ENCODE peak calls at places on chromosomes 7 and 10, in ten cellular contexts. One of them, this sample, is unnamed.

GRCh38 chr7:107785926-107786325 is 17.1 kb downstream of the SLC26A3 start:
- DNase-seq in NT2/D1: no peak
- DNase-seq in stimulated activated CD8-positive, alpha-beta memory T cell treated with anti-CD3 and anti-CD28 coated beads, Interleukin-4, amount 100 ng/mL, for 1 hour: no peak
- DNase-seq in stimulated activated CD4-positive, alpha-beta T cell treated with anti-CD3 and anti-CD28 coated beads, Interleukin-4, amount 100 ng/mL, for 4 hours: no peak
- DNase-seq in NCI-H2107: no peak
- DNase-seq in D341Med: no peak
- DNase-seq in GM23248: no peak
- DNase-seq in NCI-H2081: no peak
- DNase-seq in mammary epithelial cell: no peak
- DNase-seq in lower lobe of right lung: no peak
- DNase-seq in this sample: no peak

GRCh38 chr10:34192646-34193045 is 622.5 kb downstream of the PARD3 start:
- DNase-seq in GM23248: no peak
- DNase-seq in mammary epithelial cell: no peak
- DNase-seq in D341Med: no peak
- DNase-seq in stimulated activated CD4-positive, alpha-beta T cell treated with anti-CD3 and anti-CD28 coated beads, Interleukin-4, amount 100 ng/mL, for 4 hours: no peak
- DNase-seq in NCI-H2107: no peak
- DNase-seq in stimulated activated CD8-positive, alpha-beta memory T cell treated with anti-CD3 and anti-CD28 coated beads, Interleukin-4, amount 100 ng/mL, for 1 hour: no peak
- DNase-seq in lower lobe of right lung: no peak
- DNase-seq in NCI-H2081: no peak
- DNase-seq in NT2/D1: no peak
- DNase-seq in this sample: no peak

GRCh38 chr7:47322731-47323130 is 259.2 kb downstream of the TNS3 start:
- DNase-seq in NCI-H2081: no peak
- DNase-seq in D341Med: no peak
- DNase-seq in NT2/D1: no peak
- DNase-seq in stimulated activated CD4-positive, alpha-beta T cell treated with anti-CD3 and anti-CD28 coated beads, Interleukin-4, amount 100 ng/mL, for 4 hours: no peak
- DNase-seq in NCI-H2107: no peak
- DNase-seq in GM23248: no peak
- DNase-seq in mammary epithelial cell: no peak
- DNase-seq in lower lobe of right lung: no peak
- DNase-seq in stimulated activated CD8-positive, alpha-beta memory T cell treated with anti-CD3 and anti-CD28 coated beads, Interleukin-4, amount 100 ng/mL, for 1 hour: no peak
- DNase-seq in this sample: peak

GRCh38 chr7:105228555-105228954 is 160.2 kb downstream of the SRPK2 start:
- DNase-seq in NCI-H2081: no peak
- DNase-seq in stimulated activated CD8-positive, alpha-beta memory T cell treated with anti-CD3 and anti-CD28 coated beads, Interleukin-4, amount 100 ng/mL, for 1 hour: no peak
- DNase-seq in stimulated activated CD4-positive, alpha-beta T cell treated with anti-CD3 and anti-CD28 coated beads, Interleukin-4, amount 100 ng/mL, for 4 hours: no peak
- DNase-seq in lower lobe of right lung: no peak
- DNase-seq in GM23248: no peak
- DNase-seq in mammary epithelial cell: no peak
- DNase-seq in NT2/D1: no peak
- DNase-seq in NCI-H2107: no peak
- DNase-seq in D341Med: no peak
- DNase-seq in this sample: no peak

GRCh38 chr7:157335991-157336382 is 817 bp upstream of the DNAJB6 start:
- DNase-seq in GM23248: no peak
- DNase-seq in NT2/D1: no peak
- DNase-seq in stimulated activated CD8-positive, alpha-beta memory T cell treated with anti-CD3 and anti-CD28 coated beads, Interleukin-4, amount 100 ng/mL, for 1 hour: no peak
- DNase-seq in D341Med: no peak
- DNase-seq in stimulated activated CD4-positive, alpha-beta T cell treated with anti-CD3 and anti-CD28 coated beads, Interleukin-4, amount 100 ng/mL, for 4 hours: no peak
- DNase-seq in lower lobe of right lung: no peak
- DNase-seq in mammary epithelial cell: no peak
- DNase-seq in NCI-H2081: no peak
- DNase-seq in NCI-H2107: no peak
- DNase-seq in this sample: no peak

GRCh38 chr7:149495785-149496641 is 1.6 kb downstream of the ZNF746 start:
- DNase-seq in NCI-H2107: no peak
- DNase-seq in stimulated activated CD8-positive, alpha-beta memory T cell treated with anti-CD3 and anti-CD28 coated beads, Interleukin-4, amount 100 ng/mL, for 1 hour: no peak
- DNase-seq in NT2/D1: no peak
- DNase-seq in mammary epithelial cell: peak
- DNase-seq in D341Med: no peak
- DNase-seq in stimulated activated CD4-positive, alpha-beta T cell treated with anti-CD3 and anti-CD28 coated beads, Interleukin-4, amount 100 ng/mL, for 4 hours: no peak
- DNase-seq in lower lobe of right lung: peak
- DNase-seq in NCI-H2081: peak
- DNase-seq in GM23248: peak
- DNase-seq in this sample: no peak

GRCh38 chr7:24127930-24128329 is 156.1 kb upstream of the NPY start:
- DNase-seq in GM23248: no peak
- DNase-seq in D341Med: no peak
- DNase-seq in stimulated activated CD8-positive, alpha-beta memory T cell treated with anti-CD3 and anti-CD28 coated beads, Interleukin-4, amount 100 ng/mL, for 1 hour: no peak
- DNase-seq in NCI-H2081: no peak
- DNase-seq in mammary epithelial cell: no peak
- DNase-seq in lower lobe of right lung: no peak
- DNase-seq in NCI-H2107: no peak
- DNase-seq in NT2/D1: no peak
- DNase-seq in stimulated activated CD4-positive, alpha-beta T cell treated with anti-CD3 and anti-CD28 coated beads, Interleukin-4, amount 100 ng/mL, for 4 hours: no peak
- DNase-seq in this sample: no peak

GRCh38 chr10:3931901-3932300 is 146.9 kb upstream of the KLF6 start:
- DNase-seq in lower lobe of right lung: no peak
- DNase-seq in NCI-H2081: no peak
- DNase-seq in NCI-H2107: no peak
- DNase-seq in D341Med: no peak
- DNase-seq in NT2/D1: no peak
- DNase-seq in mammary epithelial cell: no peak
- DNase-seq in stimulated activated CD8-positive, alpha-beta memory T cell treated with anti-CD3 and anti-CD28 coated beads, Interleukin-4, amount 100 ng/mL, for 1 hour: no peak
- DNase-seq in stimulated activated CD4-positive, alpha-beta T cell treated with anti-CD3 and anti-CD28 coated beads, Interleukin-4, amount 100 ng/mL, for 4 hours: no peak
- DNase-seq in GM23248: no peak
- DNase-seq in this sample: no peak

GRCh38 chr7:152502813-152503790 is 67.3 kb upstream of the KMT2C start:
- DNase-seq in mammary epithelial cell: no peak
- DNase-seq in D341Med: no peak
- DNase-seq in GM23248: no peak
- DNase-seq in lower lobe of right lung: no peak
- DNase-seq in NT2/D1: no peak
- DNase-seq in NCI-H2081: no peak
- DNase-seq in stimulated activated CD8-positive, alpha-beta memory T cell treated with anti-CD3 and anti-CD28 coated beads, Interleukin-4, amount 100 ng/mL, for 1 hour: no peak
- DNase-seq in NCI-H2107: no peak
- DNase-seq in stimulated activated CD4-positive, alpha-beta T cell treated with anti-CD3 and anti-CD28 coated beads, Interleukin-4, amount 100 ng/mL, for 4 hours: no peak
- DNase-seq in this sample: no peak

GRCh38 chr10:82397859-82398258 is 522.9 kb downstream of the NRG3 start:
- DNase-seq in GM23248: no peak
- DNase-seq in D341Med: no peak
- DNase-seq in lower lobe of right lung: no peak
- DNase-seq in mammary epithelial cell: no peak
- DNase-seq in stimulated activated CD8-positive, alpha-beta memory T cell treated with anti-CD3 and anti-CD28 coated beads, Interleukin-4, amount 100 ng/mL, for 1 hour: no peak
- DNase-seq in NCI-H2081: no peak
- DNase-seq in stimulated activated CD4-positive, alpha-beta T cell treated with anti-CD3 and anti-CD28 coated beads, Interleukin-4, amount 100 ng/mL, for 4 hours: no peak
- DNase-seq in NT2/D1: peak
- DNase-seq in NCI-H2107: no peak
- DNase-seq in this sample: no peak

GRCh38 chr10:82925547-82925946 is 1050.6 kb downstream of the NRG3 start:
- DNase-seq in lower lobe of right lung: no peak
- DNase-seq in mammary epithelial cell: peak
- DNase-seq in stimulated activated CD8-positive, alpha-beta memory T cell treated with anti-CD3 and anti-CD28 coated beads, Interleukin-4, amount 100 ng/mL, for 1 hour: no peak
- DNase-seq in D341Med: no peak
- DNase-seq in NT2/D1: no peak
- DNase-seq in stimulated activated CD4-positive, alpha-beta T cell treated with anti-CD3 and anti-CD28 coated beads, Interleukin-4, amount 100 ng/mL, for 4 hours: no peak
- DNase-seq in NCI-H2107: no peak
- DNase-seq in GM23248: no peak
- DNase-seq in NCI-H2081: no peak
- DNase-seq in this sample: no peak

GRCh38 chr7:1530946-1531262 is 402 bp downstream of the MAFK start:
- DNase-seq in NT2/D1: no peak
- DNase-seq in stimulated activated CD4-positive, alpha-beta T cell treated with anti-CD3 and anti-CD28 coated beads, Interleukin-4, amount 100 ng/mL, for 4 hours: peak
- DNase-seq in NCI-H2107: no peak
- DNase-seq in mammary epithelial cell: no peak
- DNase-seq in lower lobe of right lung: no peak
- DNase-seq in stimulated activated CD8-positive, alpha-beta memory T cell treated with anti-CD3 and anti-CD28 coated beads, Interleukin-4, amount 100 ng/mL, for 1 hour: no peak
- DNase-seq in D341Med: no peak
- DNase-seq in NCI-H2081: no peak
- DNase-seq in GM23248: no peak
- DNase-seq in this sample: no peak

GRCh38 chr7:128914566-128915151 is 4.2 kb upstream of the KCP start:
- DNase-seq in stimulated activated CD4-positive, alpha-beta T cell treated with anti-CD3 and anti-CD28 coated beads, Interleukin-4, amount 100 ng/mL, for 4 hours: no peak
- DNase-seq in NCI-H2081: no peak
- DNase-seq in lower lobe of right lung: no peak
- DNase-seq in NCI-H2107: no peak
- DNase-seq in stimulated activated CD8-positive, alpha-beta memory T cell treated with anti-CD3 and anti-CD28 coated beads, Interleukin-4, amount 100 ng/mL, for 1 hour: no peak
- DNase-seq in GM23248: no peak
- DNase-seq in NT2/D1: no peak
- DNase-seq in D341Med: no peak
- DNase-seq in mammary epithelial cell: no peak
- DNase-seq in this sample: no peak

GRCh38 chr7:86645174-86645566 is 1.5 kb downstream of the GRM3 start:
- DNase-seq in NCI-H2107: no peak
- DNase-seq in GM23248: no peak
- DNase-seq in NCI-H2081: no peak
- DNase-seq in stimulated activated CD4-positive, alpha-beta T cell treated with anti-CD3 and anti-CD28 coated beads, Interleukin-4, amount 100 ng/mL, for 4 hours: no peak
- DNase-seq in D341Med: no peak
- DNase-seq in lower lobe of right lung: no peak
- DNase-seq in mammary epithelial cell: no peak
- DNase-seq in stimulated activated CD8-positive, alpha-beta memory T cell treated with anti-CD3 and anti-CD28 coated beads, Interleukin-4, amount 100 ng/mL, for 1 hour: no peak
- DNase-seq in NT2/D1: no peak
- DNase-seq in this sample: no peak

GRCh38 chr10:4169448-4169847 is 384.4 kb upstream of the KLF6 start:
- DNase-seq in NT2/D1: no peak
- DNase-seq in D341Med: no peak
- DNase-seq in mammary epithelial cell: no peak
- DNase-seq in NCI-H2107: no peak
- DNase-seq in NCI-H2081: no peak
- DNase-seq in stimulated activated CD4-positive, alpha-beta T cell treated with anti-CD3 and anti-CD28 coated beads, Interleukin-4, amount 100 ng/mL, for 4 hours: no peak
- DNase-seq in GM23248: no peak
- DNase-seq in stimulated activated CD8-positive, alpha-beta memory T cell treated with anti-CD3 and anti-CD28 coated beads, Interleukin-4, amount 100 ng/mL, for 1 hour: no peak
- DNase-seq in lower lobe of right lung: no peak
- DNase-seq in this sample: no peak

GRCh38 chr7:23100697-23101096 is 4.9 kb upstream of the KLHL7 start:
- DNase-seq in NCI-H2107: no peak
- DNase-seq in GM23248: no peak
- DNase-seq in mammary epithelial cell: no peak
- DNase-seq in stimulated activated CD4-positive, alpha-beta T cell treated with anti-CD3 and anti-CD28 coated beads, Interleukin-4, amount 100 ng/mL, for 4 hours: no peak
- DNase-seq in NCI-H2081: no peak
- DNase-seq in lower lobe of right lung: no peak
- DNase-seq in NT2/D1: peak
- DNase-seq in stimulated activated CD8-positive, alpha-beta memory T cell treated with anti-CD3 and anti-CD28 coated beads, Interleukin-4, amount 100 ng/mL, for 1 hour: no peak
- DNase-seq in D341Med: no peak
- DNase-seq in this sample: no peak

GRCh38 chr10:90849956-90850749 is 7.7 kb downstream of the HTR7 start:
- DNase-seq in stimulated activated CD4-positive, alpha-beta T cell treated with anti-CD3 and anti-CD28 coated beads, Interleukin-4, amount 100 ng/mL, for 4 hours: no peak
- DNase-seq in D341Med: no peak
- DNase-seq in lower lobe of right lung: no peak
- DNase-seq in mammary epithelial cell: peak
- DNase-seq in GM23248: peak
- DNase-seq in NCI-H2107: no peak
- DNase-seq in stimulated activated CD8-positive, alpha-beta memory T cell treated with anti-CD3 and anti-CD28 coated beads, Interleukin-4, amount 100 ng/mL, for 1 hour: no peak
- DNase-seq in NCI-H2081: no peak
- DNase-seq in NT2/D1: no peak
- DNase-seq in this sample: no peak

GRCh38 chr7:118202056-118202455 is 18.1 kb downstream of the LSM8 start:
- DNase-seq in stimulated activated CD8-positive, alpha-beta memory T cell treated with anti-CD3 and anti-CD28 coated beads, Interleukin-4, amount 100 ng/mL, for 1 hour: no peak
- DNase-seq in lower lobe of right lung: no peak
- DNase-seq in NCI-H2081: no peak
- DNase-seq in stimulated activated CD4-positive, alpha-beta T cell treated with anti-CD3 and anti-CD28 coated beads, Interleukin-4, amount 100 ng/mL, for 4 hours: no peak
- DNase-seq in D341Med: no peak
- DNase-seq in mammary epithelial cell: no peak
- DNase-seq in GM23248: peak
- DNase-seq in NCI-H2107: no peak
- DNase-seq in NT2/D1: no peak
- DNase-seq in this sample: no peak

GRCh38 chr7:30411173-30411572 is 67.4 kb downstream of the NOD1 start:
- DNase-seq in NCI-H2081: no peak
- DNase-seq in NT2/D1: no peak
- DNase-seq in lower lobe of right lung: no peak
- DNase-seq in GM23248: no peak
- DNase-seq in stimulated activated CD8-positive, alpha-beta memory T cell treated with anti-CD3 and anti-CD28 coated beads, Interleukin-4, amount 100 ng/mL, for 1 hour: no peak
- DNase-seq in mammary epithelial cell: no peak
- DNase-seq in D341Med: no peak
- DNase-seq in stimulated activated CD4-positive, alpha-beta T cell treated with anti-CD3 and anti-CD28 coated beads, Interleukin-4, amount 100 ng/mL, for 4 hours: no peak
- DNase-seq in NCI-H2107: no peak
- DNase-seq in this sample: no peak

GRCh38 chr10:60114765-60115586 is 208.6 kb upstream of the CCDC6 start:
- DNase-seq in NCI-H2107: no peak
- DNase-seq in mammary epithelial cell: peak
- DNase-seq in stimulated activated CD4-positive, alpha-beta T cell treated with anti-CD3 and anti-CD28 coated beads, Interleukin-4, amount 100 ng/mL, for 4 hours: no peak
- DNase-seq in stimulated activated CD8-positive, alpha-beta memory T cell treated with anti-CD3 and anti-CD28 coated beads, Interleukin-4, amount 100 ng/mL, for 1 hour: no peak
- DNase-seq in lower lobe of right lung: no peak
- DNase-seq in NCI-H2081: peak
- DNase-seq in D341Med: peak
- DNase-seq in GM23248: peak
- DNase-seq in NT2/D1: peak
- DNase-seq in this sample: peak

GRCh38 chr7:8511810-8512209 is 78.4 kb downstream of the NXPH1 start:
- DNase-seq in NT2/D1: no peak
- DNase-seq in GM23248: no peak
- DNase-seq in D341Med: no peak
- DNase-seq in lower lobe of right lung: no peak
- DNase-seq in NCI-H2081: no peak
- DNase-seq in mammary epithelial cell: no peak
- DNase-seq in NCI-H2107: no peak
- DNase-seq in stimulated activated CD8-positive, alpha-beta memory T cell treated with anti-CD3 and anti-CD28 coated beads, Interleukin-4, amount 100 ng/mL, for 1 hour: no peak
- DNase-seq in stimulated activated CD4-positive, alpha-beta T cell treated with anti-CD3 and anti-CD28 coated beads, Interleukin-4, amount 100 ng/mL, for 4 hours: no peak
- DNase-seq in this sample: peak

GRCh38 chr7:158561659-158562058 is 26.0 kb downstream of the PTPRN2 start:
- DNase-seq in stimulated activated CD8-positive, alpha-beta memory T cell treated with anti-CD3 and anti-CD28 coated beads, Interleukin-4, amount 100 ng/mL, for 1 hour: no peak
- DNase-seq in lower lobe of right lung: no peak
- DNase-seq in NCI-H2081: no peak
- DNase-seq in NCI-H2107: no peak
- DNase-seq in stimulated activated CD4-positive, alpha-beta T cell treated with anti-CD3 and anti-CD28 coated beads, Interleukin-4, amount 100 ng/mL, for 4 hours: no peak
- DNase-seq in D341Med: no peak
- DNase-seq in GM23248: no peak
- DNase-seq in NT2/D1: no peak
- DNase-seq in mammary epithelial cell: no peak
- DNase-seq in this sample: no peak

GRCh38 chr7:102925962-102926825 is 13.4 kb downstream of the LRRC17 start:
- DNase-seq in mammary epithelial cell: no peak
- DNase-seq in lower lobe of right lung: no peak
- DNase-seq in stimulated activated CD8-positive, alpha-beta memory T cell treated with anti-CD3 and anti-CD28 coated beads, Interleukin-4, amount 100 ng/mL, for 1 hour: no peak
- DNase-seq in D341Med: no peak
- DNase-seq in NCI-H2081: no peak
- DNase-seq in stimulated activated CD4-positive, alpha-beta T cell treated with anti-CD3 and anti-CD28 coated beads, Interleukin-4, amount 100 ng/mL, for 4 hours: no peak
- DNase-seq in GM23248: peak
- DNase-seq in NCI-H2107: no peak
- DNase-seq in NT2/D1: no peak
- DNase-seq in this sample: no peak

GRCh38 chr7:84912993-84913635 is 273.7 kb downstream of the SEMA3D start:
- DNase-seq in GM23248: peak
- DNase-seq in D341Med: no peak
- DNase-seq in NCI-H2081: no peak
- DNase-seq in mammary epithelial cell: no peak
- DNase-seq in lower lobe of right lung: no peak
- DNase-seq in NCI-H2107: no peak
- DNase-seq in stimulated activated CD4-positive, alpha-beta T cell treated with anti-CD3 and anti-CD28 coated beads, Interleukin-4, amount 100 ng/mL, for 4 hours: no peak
- DNase-seq in NT2/D1: no peak
- DNase-seq in stimulated activated CD8-positive, alpha-beta memory T cell treated with anti-CD3 and anti-CD28 coated beads, Interleukin-4, amount 100 ng/mL, for 1 hour: no peak
- DNase-seq in this sample: no peak

GRCh38 chr10:10914129-10914528 is 103.5 kb upstream of the CELF2 start:
- DNase-seq in mammary epithelial cell: no peak
- DNase-seq in lower lobe of right lung: no peak
- DNase-seq in NCI-H2081: no peak
- DNase-seq in NT2/D1: no peak
- DNase-seq in GM23248: no peak
- DNase-seq in D341Med: no peak
- DNase-seq in NCI-H2107: no peak
- DNase-seq in stimulated activated CD4-positive, alpha-beta T cell treated with anti-CD3 and anti-CD28 coated beads, Interleukin-4, amount 100 ng/mL, for 4 hours: no peak
- DNase-seq in stimulated activated CD8-positive, alpha-beta memory T cell treated with anti-CD3 and anti-CD28 coated beads, Interleukin-4, amount 100 ng/mL, for 1 hour: no peak
- DNase-seq in this sample: no peak

This sample was measured in NCI-H146.